ENCODE peak calls at places on chromosome 1, in six cellular contexts. L, X, Z, O, K and B are unnamed samples.

GRCh38 chr1:4700801-4701200 is 46.4 kb downstream of the AJAP1 start:
- DNase-seq in K (no peak), L (no peak), X (no peak), Z (no peak), O (no peak), B (no peak)

GRCh38 chr1:147577033-147577773 is 35.9 kb downstream of the BCL9 start:
- DNase-seq in K (no peak), X (no peak), Z (no peak), L (no peak), O (no peak), B (no peak)

GRCh38 chr1:235532350-235532749 is 28.1 kb upstream of the B3GALNT2 start:
- DNase-seq in Z (no peak), K (no peak), L (no peak), O (no peak), X (peak), B (peak)

GRCh38 chr1:228021526-228022030 is 14.8 kb downstream of the WNT3A start:
- DNase-seq in K (no peak), X (no peak), O (no peak), L (no peak), Z (peak), B (no peak)

GRCh38 chr1:43683560-43683959 is 23.8 kb upstream of the ST3GAL3 start:
- DNase-seq in L (no peak), K (no peak), O (no peak), X (no peak), Z (no peak), B (no peak)

GRCh38 chr1:109762821-109763645 is 690 bp downstream of the EPS8L3 start:
- DNase-seq in O (no peak), K (peak), L (peak), Z (peak), X (peak), B (no peak)

GRCh38 chr1:10941891-10942541 is 70.4 kb upstream of the TARDBP start:
- DNase-seq in K (peak), X (peak), L (peak), O (no peak), Z (peak), B (no peak)

GRCh38 chr1:39082140-39082799 is 56.1 kb downstream of the NDUFS5 start:
- DNase-seq in K (no peak), X (no peak), Z (no peak), O (no peak), L (peak), B (no peak)

GRCh38 chr1:237197470-237198425 is 155.8 kb downstream of the RYR2 start:
- DNase-seq in K (no peak), L (no peak), O (peak), Z (no peak), X (no peak), B (no peak)

GRCh38 chr1:154501423-154502065 is 475 bp upstream of the TDRD10 start:
- DNase-seq in K (peak), L (peak), X (no peak), Z (peak), O (no peak), B (no peak)

GRCh38 chr1:245843101-245843500 is 664.0 kb downstream of the SMYD3 start:
- DNase-seq in O (no peak), Z (no peak), K (no peak), L (no peak), X (no peak), B (no peak)

GRCh38 chr1:86197206-86197855 is 40.8 kb upstream of the COL24A1 start:
- DNase-seq in Z (no peak), L (no peak), K (no peak), X (no peak), O (no peak), B (no peak)

GRCh38 chr1:168834225-168834872 is 105.3 kb upstream of the DPT start:
- DNase-seq in O (no peak), K (peak), Z (no peak), L (no peak), X (peak), B (no peak)

GRCh38 chr1:201311356-201312011 is 28.2 kb downstream of the PKP1 start:
- DNase-seq in O (no peak), L (no peak), X (peak), Z (no peak), K (no peak), B (no peak)

GRCh38 chr1:209421186-209421585 is 162.3 kb upstream of the CAMK1G start:
- DNase-seq in L (no peak), Z (no peak), O (no peak), K (no peak), X (peak), B (no peak)

GRCh38 chr1:174393885-174394284 is 53.9 kb upstream of the GPR52 start:
- DNase-seq in L (no peak), K (no peak), X (no peak), Z (no peak), O (no peak), B (no peak)

GRCh38 chr1:51690285-51690961 is 73.5 kb downstream of the OSBPL9 start:
- DNase-seq in K (peak), O (no peak), Z (no peak), X (peak), L (no peak), B (peak)

GRCh38 chr1:6259491-6260362 is 1.2 kb downstream of the GPR153 start:
- DNase-seq in L (peak), X (peak), Z (peak), O (no peak), K (peak), B (no peak)

GRCh38 chr1:197774691-197775281 is 494 bp downstream of the DENND1B start:
- DNase-seq in L (peak), O (no peak), K (peak), Z (peak), X (peak), B (no peak)

GRCh38 chr1:33758698-33759097 is 105.2 kb upstream of the HMGB4 start:
- DNase-seq in X (no peak), Z (no peak), K (no peak), O (no peak), L (peak), B (no peak)

GRCh38 chr1:159121526-159121925 is 45.0 kb upstream of the AIM2 start:
- DNase-seq in X (peak), L (no peak), Z (no peak), O (no peak), K (no peak), B (no peak)

GRCh38 chr1:10507111-10507879 is 32.5 kb downstream of the PEX14 start:
- DNase-seq in K (peak), Z (peak), L (peak), X (peak), O (no peak), B (peak)

GRCh38 chr1:205678286-205679111 is 1.8 kb downstream of the SLC45A3 start:
- DNase-seq in Z (no peak), L (peak), O (no peak), X (no peak), K (peak), B (no peak)

GRCh38 chr1:56627636-56628039 is 17.5 kb upstream of the PRKAA2 start:
- DNase-seq in L (no peak), K (no peak), Z (no peak), O (no peak), X (no peak), B (no peak)